ENCODE peak calls at places on chromosomes 1 and 21, in seven cellular contexts. D, O, G, R, F, N and J are unnamed samples.

GRCh38 chr21:42056468-42056867 is 14.6 kb upstream of the UMODL1 start:
- DNase-seq in N (no peak), G (no peak), R (no peak), D (no peak), O (no peak), F (no peak), J (no peak)

GRCh38 chr1:117346206-117346928 is 20.9 kb upstream of the MAN1A2 start:
- DNase-seq in D (no peak), G (no peak), R (no peak), N (no peak), F (no peak), O (no peak), J (no peak)

GRCh38 chr1:31412205-31412604 is 808 bp upstream of the SERINC2 start:
- DNase-seq in R (no peak), N (no peak), D (no peak), F (no peak), G (no peak), O (no peak), J (no peak)

GRCh38 chr1:101587749-101588148 is 350.9 kb downstream of the S1PR1 start:
- DNase-seq in O (peak; percentile 25), G (no peak), R (no peak), D (no peak), N (no peak), F (no peak), J (no peak)

GRCh38 chr1:87410771-87411170 is 82.1 kb downstream of the LMO4 start:
- DNase-seq in F (no peak), N (no peak), R (peak; percentile 6), G (no peak), D (no peak), O (no peak), J (peak; percentile 63)

GRCh38 chr1:242004751-242005495 is 6.0 kb upstream of the MAP1LC3C start:
- DNase-seq in F (no peak), R (no peak), N (no peak), D (no peak), O (no peak), G (no peak), J (no peak)

GRCh38 chr1:6727535-6727934 is 25.9 kb upstream of the DNAJC11 start:
- DNase-seq in G (peak; percentile 77), R (peak; percentile 73), F (peak; percentile 71), O (peak; percentile 59), N (peak; percentile 16), D (peak; percentile 80), J (no peak)

GRCh38 chr1:70509996-70510876 is 99.2 kb downstream of the CTH start:
- DNase-seq in G (peak; percentile 56), R (peak; percentile 53), O (peak; percentile 50), N (peak; percentile 30), F (peak; percentile 59), D (no peak), J (peak; percentile 74)

GRCh38 chr1:21280011-21280471 is 10.2 kb downstream of the ECE1 start:
- DNase-seq in D (no peak), R (no peak), F (no peak), O (no peak), G (no peak), N (no peak), J (no peak)

GRCh38 chr1:77538956-77539509 is 143.4 kb downstream of the ZZZ3 start:
- DNase-seq in N (no peak), O (peak; percentile 12), R (no peak), D (no peak), G (no peak), F (no peak), J (no peak)

GRCh38 chr1:181089777-181090505 is 1.4 kb downstream of the IER5 start:
- DNase-seq in O (peak; percentile 30), R (peak; percentile 80), D (peak; percentile 79), F (no peak), N (no peak), G (peak; percentile 82), J (no peak)

GRCh38 chr1:154386643-154387352 is 18.3 kb upstream of the IL6R start:
- DNase-seq in N (no peak), G (peak; percentile 67), F (no peak), D (no peak), O (peak; percentile 77), R (no peak), J (no peak)

GRCh38 chr1:117620440-117620839 is 14.6 kb downstream of the TENT5C start:
- DNase-seq in O (no peak), R (no peak), D (no peak), G (no peak), N (no peak), F (no peak), J (no peak)

GRCh38 chr1:21251773-21252471 is 38.3 kb downstream of the ECE1 start:
- DNase-seq in D (no peak), F (peak; percentile 62), N (no peak), G (no peak), O (peak; percentile 91), R (no peak), J (peak; percentile 98)

GRCh38 chr1:15504436-15504835 is 19.6 kb downstream of the CASP9 start:
- DNase-seq in G (no peak), O (no peak), D (no peak), N (no peak), R (no peak), F (no peak), J (no peak)

GRCh38 chr1:151993734-151994496 is at the start of gene S100A10:
- DNase-seq in D (peak; percentile 73), F (no peak), R (peak; percentile 58), N (no peak), O (peak; percentile 46), G (peak; percentile 58), J (peak; percentile 63)

GRCh38 chr1:110879758-110880606 is 7.0 kb downstream of the CD53 start:
- DNase-seq in N (peak; percentile 65), R (no peak), O (no peak), D (no peak), F (no peak), G (peak; percentile 64), J (peak; percentile 33)

GRCh38 chr1:242245255-242245654 is 246.4 kb upstream of the MAP1LC3C start:
- DNase-seq in R (no peak), D (no peak), G (no peak), O (no peak), F (no peak), N (no peak), J (no peak)

GRCh38 chr1:8560035-8560434 is 242.1 kb downstream of the SLC45A1 start:
- DNase-seq in G (no peak), N (no peak), R (no peak), D (no peak), O (no peak), F (no peak), J (no peak)

GRCh38 chr1:51594716-51595115 is 22.2 kb upstream of the OSBPL9 start:
- DNase-seq in F (no peak), O (no peak), D (no peak), G (no peak), R (no peak), N (no peak), J (no peak)

GRCh38 chr1:29712801-29713200 is 476.5 kb downstream of the PTPRU start:
- DNase-seq in D (no peak), G (no peak), N (no peak), F (no peak), R (no peak), O (no peak), J (no peak)

GRCh38 chr21:32861871-32862270 is 90.3 kb upstream of the PAXBP1 start:
- DNase-seq in D (no peak), O (no peak), F (no peak), G (no peak), N (no peak), R (no peak), J (no peak)

DNA sequence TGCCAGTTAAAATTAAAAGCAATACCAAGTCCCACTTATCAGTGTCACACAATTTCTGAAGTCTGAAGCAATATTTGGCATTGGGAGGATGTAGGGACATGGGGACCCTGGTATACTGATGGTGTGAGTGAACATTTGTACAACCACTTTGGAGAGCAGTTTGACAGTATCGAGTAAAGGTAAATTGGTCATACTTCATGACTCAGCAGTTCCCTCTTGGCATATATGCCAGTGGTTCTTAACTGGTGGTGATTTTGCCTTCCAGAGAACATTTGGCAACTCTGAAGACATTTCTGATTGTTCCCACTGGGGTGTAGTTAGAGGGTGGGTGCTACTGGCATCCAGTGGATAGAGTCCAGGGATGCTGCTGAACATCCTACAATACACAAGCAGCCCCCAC is 19.7 kb downstream of the FMOD start:
- DNase-seq in N (no peak), F (no peak), D (no peak), O (no peak), G (no peak), R (no peak), J (no peak)
- TF ChIP-seq JUND in N (no peak), F (no peak), D (no peak), O (no peak), G (no peak), R (no peak), J (no peak)

GRCh38 chr1:223401873-223402789 is 8.9 kb downstream of the CCDC185 start:
- DNase-seq in R (no peak), F (peak; percentile 24), D (no peak), G (peak; percentile 70), N (no peak), O (no peak), J (no peak)
- TF ChIP-seq JUND in R (peak; percentile 20), F (peak; percentile 69), D (no peak), G (peak; percentile 82), N (no peak), O (no peak), J (no peak)

GRCh38 chr1:194196562-194196961 is 1010.1 kb upstream of the B3GALT2 start:
- DNase-seq in R (no peak), O (no peak), F (no peak), N (no peak), G (no peak), D (no peak), J (no peak)

GRCh38 chr1:194194724-194195123 is 1008.3 kb upstream of the B3GALT2 start:
- DNase-seq in N (no peak), F (no peak), R (no peak), O (no peak), D (no peak), G (no peak), J (no peak)
- TF ChIP-seq JUND in N (no peak), F (no peak), R (no peak), O (no peak), D (no peak), G (no peak), J (no peak)

DNA sequence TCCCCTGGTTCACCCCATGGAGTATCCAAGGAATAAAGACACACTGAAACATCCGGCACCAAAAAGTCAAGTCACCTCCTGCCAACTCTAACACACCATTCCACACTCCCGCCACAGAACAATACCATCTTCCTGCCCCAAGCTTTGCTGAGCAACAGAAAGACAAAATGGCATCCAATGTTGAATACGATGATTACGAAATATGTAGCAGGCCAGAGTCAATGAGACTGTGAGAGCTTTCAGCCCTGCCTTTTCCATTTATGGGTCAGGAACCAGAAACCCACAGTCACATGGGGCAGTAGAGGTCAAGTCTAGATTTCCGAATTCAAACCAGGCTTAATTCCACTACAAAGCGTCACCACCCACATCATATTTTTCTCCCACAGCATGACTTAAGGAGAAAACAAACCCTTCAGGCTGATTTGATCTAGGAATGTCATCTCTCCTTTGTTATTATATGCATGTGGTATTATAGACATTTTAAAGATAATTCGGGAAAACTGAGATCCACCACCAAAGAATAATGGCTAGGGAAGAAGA is 249.8 kb downstream of the SETD4 start:
- DNase-seq in N (no peak), F (no peak), O (no peak), D (no peak), R (no peak), G (no peak), J (peak; percentile 33)
- TF ChIP-seq JUND in N (no peak), F (no peak), O (no peak), D (no peak), R (no peak), G (no peak), J (no peak)